ENCODE peak calls at places on chromosomes 13 and 19, in six cellular contexts. One of them, this sample, is unnamed.
A peak's percentile ranks its signal among the peaks of the same experiment; 100 is the strongest.

GRCh38 chr19:10111405-10111811 is at the start of gene P2RY11:
- DNase-seq in HepG2: no peak
- DNase-seq in K562: no peak
- DNase-seq in GM12878: peak; percentile 75
- DNase-seq in H1: no peak
- DNase-seq in GM12891: no peak
- DNase-seq in this sample: no peak

GRCh38 chr13:31322025-31322424 is 122.2 kb downstream of the B3GLCT start:
- DNase-seq in HepG2: no peak
- DNase-seq in GM12891: no peak
- DNase-seq in K562: no peak
- DNase-seq in H1: no peak
- DNase-seq in GM12878: no peak
- DNase-seq in this sample: no peak

GRCh38 chr13:75415720-75416119 is 66.2 kb downstream of the TBC1D4 start:
- DNase-seq in K562: no peak
- DNase-seq in GM12878: no peak
- DNase-seq in H1: no peak
- DNase-seq in HepG2: no peak
- DNase-seq in GM12891: no peak
- DNase-seq in this sample: no peak

GRCh38 chr19:38024991-38025716 is 118.1 kb downstream of the SIPA1L3 start:
- DNase-seq in GM12878: no peak
- DNase-seq in H1: no peak
- DNase-seq in HepG2: no peak
- DNase-seq in GM12891: no peak
- DNase-seq in K562: peak; percentile 49
- DNase-seq in this sample: no peak

GRCh38 chr13:95267662-95268369 is 33.4 kb downstream of the ABCC4 start:
- DNase-seq in K562: no peak
- DNase-seq in HepG2: peak; percentile 45
- DNase-seq in GM12878: no peak
- DNase-seq in H1: no peak
- DNase-seq in GM12891: no peak
- DNase-seq in this sample: no peak

GRCh38 chr19:41321600-41322270 is 11.8 kb downstream of the CCDC97 start:
- DNase-seq in GM12891: no peak
- DNase-seq in HepG2: peak; percentile 82
- DNase-seq in K562: peak; percentile 65
- DNase-seq in H1: peak; percentile 80
- DNase-seq in GM12878: no peak
- DNase-seq in this sample: no peak

GRCh38 chr13:73417012-73417615 is 358.3 kb downstream of the KLF5 start:
- DNase-seq in GM12891: no peak
- DNase-seq in HepG2: peak; percentile 27
- DNase-seq in K562: no peak
- DNase-seq in H1: no peak
- DNase-seq in GM12878: no peak
- DNase-seq in this sample: no peak

GRCh38 chr13:79631260-79631659 is 150.3 kb downstream of the NDFIP2 start:
- DNase-seq in H1: no peak
- DNase-seq in K562: no peak
- DNase-seq in GM12878: no peak
- DNase-seq in GM12891: no peak
- DNase-seq in HepG2: no peak
- DNase-seq in this sample: no peak

GRCh38 chr13:78607409-78608253 is 4.3 kb upstream of the POU4F1 start:
- DNase-seq in GM12878: no peak
- DNase-seq in H1: peak; percentile 74
- DNase-seq in GM12891: no peak
- DNase-seq in HepG2: no peak
- DNase-seq in K562: no peak
- DNase-seq in this sample: no peak

GRCh38 chr19:41595890-41596280 is 19.9 kb downstream of the CEACAM21 start:
- DNase-seq in GM12891: no peak
- DNase-seq in GM12878: no peak
- DNase-seq in H1: no peak
- DNase-seq in HepG2: no peak
- DNase-seq in K562: no peak
- DNase-seq in this sample: no peak

GRCh38 chr19:42208612-42209011 is 8.9 kb downstream of the DEDD2 start:
- DNase-seq in K562: no peak
- DNase-seq in GM12891: no peak
- DNase-seq in H1: no peak
- DNase-seq in GM12878: no peak
- DNase-seq in HepG2: no peak
- DNase-seq in this sample: no peak

GRCh38 chr13:20175406-20175794 is 14.5 kb upstream of the GJA3 start:
- DNase-seq in K562: no peak
- DNase-seq in GM12878: no peak
- DNase-seq in GM12891: no peak
- DNase-seq in H1: no peak
- DNase-seq in HepG2: no peak
- DNase-seq in this sample: no peak

GRCh38 chr13:99471231-99472202 is 29.8 kb upstream of the TM9SF2 start:
- DNase-seq in H1: no peak
- DNase-seq in K562: no peak
- DNase-seq in GM12891: no peak
- DNase-seq in GM12878: no peak
- DNase-seq in HepG2: no peak
- DNase-seq in this sample: no peak

GRCh38 chr19:29708553-29709439 is 6.3 kb downstream of the C19orf12 start:
- DNase-seq in K562: no peak
- DNase-seq in H1: no peak
- DNase-seq in GM12878: no peak
- DNase-seq in GM12891: no peak
- DNase-seq in HepG2: peak; percentile 79
- DNase-seq in this sample: no peak

GRCh38 chr13:99043700-99044300 is 65.9 kb upstream of the DOCK9 start:
- DNase-seq in HepG2: no peak
- DNase-seq in GM12878: no peak
- DNase-seq in K562: no peak
- DNase-seq in GM12891: no peak
- DNase-seq in H1: no peak
- DNase-seq in this sample: no peak

GRCh38 chr13:99124695-99125334 is 75.8 kb upstream of the UBAC2 start:
- DNase-seq in HepG2: no peak
- DNase-seq in GM12878: peak; percentile 34
- DNase-seq in GM12891: peak; percentile 24
- DNase-seq in H1: no peak
- DNase-seq in K562: no peak
- DNase-seq in this sample: no peak

GRCh38 chr19:6047741-6048231 is 62.5 kb downstream of the RFX2 start:
- DNase-seq in HepG2: peak; percentile 70
- DNase-seq in GM12878: no peak
- DNase-seq in H1: peak; percentile 77
- DNase-seq in K562: peak; percentile 60
- DNase-seq in GM12891: no peak
- DNase-seq in this sample: no peak

GRCh38 chr19:1400281-1401137 is 833 bp downstream of the GAMT start:
- DNase-seq in H1: no peak
- DNase-seq in GM12891: no peak
- DNase-seq in K562: peak; percentile 46
- DNase-seq in HepG2: peak; percentile 96
- DNase-seq in GM12878: no peak
- DNase-seq in this sample: peak; percentile 56

GRCh38 chr13:35832551-35832950 is 298.6 kb downstream of the DCLK1 start:
- DNase-seq in GM12878: no peak
- DNase-seq in HepG2: no peak
- DNase-seq in K562: no peak
- DNase-seq in H1: no peak
- DNase-seq in GM12891: no peak
- DNase-seq in this sample: no peak

GRCh38 chr19:35316560-35316959 is 12.4 kb upstream of the CD22 start:
- DNase-seq in GM12878: no peak
- DNase-seq in H1: no peak
- DNase-seq in GM12891: no peak
- DNase-seq in HepG2: peak; percentile 94
- DNase-seq in K562: no peak
- DNase-seq in this sample: no peak

GRCh38 chr13:24063281-24063851 is 97.2 kb upstream of the SPATA13 start:
- DNase-seq in GM12878: no peak
- DNase-seq in HepG2: no peak
- DNase-seq in K562: no peak
- DNase-seq in H1: no peak
- DNase-seq in GM12891: no peak
- DNase-seq in this sample: no peak

GRCh38 chr19:41551711-41552110 is 24.3 kb upstream of the CEACAM21 start:
- DNase-seq in GM12878: no peak
- DNase-seq in GM12891: no peak
- DNase-seq in H1: no peak
- DNase-seq in HepG2: no peak
- DNase-seq in K562: no peak
- DNase-seq in this sample: no peak

GRCh38 chr19:51471527-51471926 is 6.8 kb upstream of the CEACAM18 start:
- DNase-seq in H1: no peak
- DNase-seq in GM12878: no peak
- DNase-seq in GM12891: no peak
- DNase-seq in K562: no peak
- DNase-seq in HepG2: no peak
- DNase-seq in this sample: no peak

GRCh38 chr13:31913459-31913858 is 118.1 kb upstream of the FRY start:
- DNase-seq in K562: no peak
- DNase-seq in GM12891: no peak
- DNase-seq in HepG2: no peak
- DNase-seq in H1: no peak
- DNase-seq in GM12878: no peak
- DNase-seq in this sample: no peak

GRCh38 chr13:78524936-78525335 is 78.4 kb downstream of the POU4F1 start:
- DNase-seq in GM12891: no peak
- DNase-seq in H1: no peak
- DNase-seq in HepG2: no peak
- DNase-seq in K562: no peak
- DNase-seq in GM12878: no peak
- DNase-seq in this sample: no peak

DNA sequence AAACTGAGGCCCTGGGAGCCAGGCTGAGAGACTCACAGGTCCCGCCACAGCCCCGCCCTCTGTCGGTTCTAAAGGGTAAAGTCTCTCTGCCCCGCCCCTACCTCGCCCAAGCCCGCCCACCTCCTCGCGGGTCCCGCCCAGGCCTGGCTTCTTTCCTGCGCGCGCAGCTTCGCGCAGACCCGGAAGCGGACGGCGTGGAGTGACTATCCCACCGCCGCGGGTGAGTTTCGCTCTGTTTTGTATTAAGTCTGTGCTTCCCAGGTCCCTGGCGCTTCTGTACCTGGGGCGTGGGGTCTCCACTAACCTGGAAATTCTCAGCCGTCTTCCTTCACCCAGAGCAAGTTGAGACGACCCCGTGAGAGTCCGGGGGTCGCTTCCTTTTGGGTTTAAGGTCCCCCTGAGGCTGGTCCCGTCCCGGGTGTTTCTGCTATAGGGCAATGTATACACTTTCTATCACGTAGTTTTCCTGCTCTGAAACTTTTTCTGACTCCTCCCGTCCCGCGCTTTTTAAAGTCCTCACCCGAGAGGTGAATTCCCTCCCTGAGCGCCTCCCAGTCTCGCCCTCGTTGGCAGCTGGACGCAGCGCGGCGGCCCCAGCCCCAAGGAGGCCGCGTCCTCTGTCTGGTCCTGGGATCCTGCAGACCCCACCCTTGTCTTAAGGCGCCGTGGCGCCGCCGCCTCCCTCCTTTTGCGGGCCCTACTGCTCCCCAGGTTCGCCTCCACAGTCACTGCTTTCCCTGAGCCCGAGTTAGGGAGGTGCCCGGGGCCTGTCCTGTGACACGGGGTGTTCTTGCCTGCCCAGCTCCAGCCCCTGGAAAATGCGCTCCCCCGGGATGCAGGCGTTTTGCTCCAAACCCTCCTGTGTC is at the start of gene ZNF765:
- DNase-seq in GM12878: peak; percentile 55
- DNase-seq in K562: peak; percentile 96
- DNase-seq in HepG2: peak; percentile 79
- DNase-seq in H1: peak; percentile 99
- DNase-seq in GM12891: peak; percentile 80
- DNase-seq in this sample: peak; percentile 76
- TF ChIP-seq POLR2A in GM12878: peak; percentile 85
- TF ChIP-seq POLR2A in K562: peak; percentile 87
- TF ChIP-seq POLR2A in HepG2: peak; percentile 60
- TF ChIP-seq POLR2A in H1: no peak
- TF ChIP-seq POLR2A in GM12891: peak; percentile 80
- TF ChIP-seq POLR2A in this sample: peak; percentile 82

DNA sequence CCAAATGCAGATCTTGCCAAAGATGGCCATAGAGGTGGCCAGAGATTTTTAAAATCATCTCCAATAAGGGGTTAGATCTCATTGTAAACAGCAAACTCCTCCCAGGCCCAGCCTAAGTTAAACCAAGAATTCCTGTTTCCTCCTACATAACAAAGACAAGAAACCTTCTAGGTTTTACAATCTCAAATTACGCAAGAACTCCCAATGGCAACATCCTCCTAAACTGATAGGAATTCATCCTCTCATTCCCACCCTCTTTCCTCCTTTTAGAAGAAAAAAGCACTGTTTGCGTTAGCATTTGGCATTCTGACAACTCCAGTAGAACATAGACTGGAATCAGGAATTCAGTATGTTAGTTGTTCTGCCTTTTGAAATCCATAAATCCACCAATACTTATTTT is 14.6 kb downstream of the PROSER1 start:
- DNase-seq in HepG2: no peak
- DNase-seq in H1: no peak
- DNase-seq in K562: no peak
- DNase-seq in GM12891: no peak
- DNase-seq in GM12878: no peak
- DNase-seq in this sample: no peak
- TF ChIP-seq TAF1 in HepG2: no peak
- TF ChIP-seq TAF1 in H1: no peak
- TF ChIP-seq TAF1 in K562: no peak
- TF ChIP-seq TAF1 in GM12891: no peak
- TF ChIP-seq TAF1 in GM12878: no peak
- TF ChIP-seq TAF1 in this sample: no peak

DNA sequence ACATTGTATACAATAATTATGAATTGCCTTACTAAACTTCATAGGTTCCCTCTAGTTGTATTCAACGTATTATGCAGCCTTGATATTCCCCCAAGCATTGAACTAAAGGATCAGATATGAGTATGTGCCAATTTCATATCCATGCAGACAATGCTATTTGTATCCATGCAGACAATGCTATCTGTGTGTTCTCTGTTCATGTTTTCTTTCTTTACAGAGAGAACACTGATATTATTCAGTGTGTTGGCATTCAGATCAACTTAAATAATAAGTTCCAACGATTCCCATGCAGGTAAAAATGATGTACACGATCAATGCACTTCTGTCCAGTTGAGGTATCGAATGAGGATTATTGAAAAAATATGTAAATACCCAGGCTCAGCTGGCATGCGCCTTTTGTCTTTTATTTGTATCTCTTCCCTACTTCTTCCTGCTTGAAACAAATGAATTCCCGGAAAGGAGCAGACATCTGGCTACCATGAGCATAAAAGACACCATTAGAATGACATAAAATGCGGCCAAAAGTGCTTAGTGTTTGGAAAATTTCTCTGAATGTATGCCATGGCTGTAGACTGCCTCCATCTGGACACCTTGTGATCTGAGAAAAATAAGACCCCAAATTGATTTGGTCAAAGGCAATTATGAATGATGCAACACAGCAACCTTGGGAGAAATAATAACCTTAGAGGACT is 731.5 kb downstream of the SLITRK1 start:
- DNase-seq in H1: no peak
- DNase-seq in GM12878: no peak
- DNase-seq in K562: no peak
- DNase-seq in HepG2: no peak
- DNase-seq in GM12891: no peak
- DNase-seq in this sample: no peak
- TF ChIP-seq POLR2A in H1: no peak
- TF ChIP-seq POLR2A in GM12878: no peak
- TF ChIP-seq POLR2A in K562: no peak
- TF ChIP-seq POLR2A in HepG2: no peak
- TF ChIP-seq POLR2A in GM12891: no peak
- TF ChIP-seq POLR2A in this sample: no peak

GRCh38 chr13:106533940-106534843 is 1.3 kb downstream of the EFNB2 start:
- DNase-seq in GM12878: no peak
- DNase-seq in H1: peak; percentile 72
- DNase-seq in K562: no peak
- DNase-seq in GM12891: no peak
- DNase-seq in HepG2: no peak
- DNase-seq in this sample: no peak
- TF ChIP-seq TAF1 in GM12878: no peak
- TF ChIP-seq TAF1 in H1: no peak
- TF ChIP-seq TAF1 in K562: no peak
- TF ChIP-seq TAF1 in GM12891: no peak
- TF ChIP-seq TAF1 in HepG2: no peak
- TF ChIP-seq TAF1 in this sample: no peak